ENCODE peak calls at places on chromosomes 7 and 10, in eight cellular contexts. One of them, this sample, is unnamed. For H3K27me3, the result is how much of the 10 kb centered on the place peaks cover.

GRCh38 chr10:69047111-69047837 is 40.6 kb upstream of the SRGN start:
- DNase-seq in heart left ventricle: no peak
- DNase-seq in breast epithelium: no peak
- DNase-seq in mesendoderm: no peak
- DNase-seq in brain microvascular endothelial cell: no peak
- DNase-seq in upper lobe of right lung: no peak
- DNase-seq in GM23338: no peak
- DNase-seq in PC-3: no peak
- DNase-seq in this sample: no peak

GRCh38 chr7:64184376-64184775 is 22.6 kb upstream of the ZNF735 start:
- DNase-seq in heart left ventricle: no peak
- DNase-seq in breast epithelium: no peak
- DNase-seq in mesendoderm: no peak
- DNase-seq in brain microvascular endothelial cell: no peak
- DNase-seq in upper lobe of right lung: no peak
- DNase-seq in GM23338: no peak
- DNase-seq in PC-3: no peak
- DNase-seq in this sample: no peak

GRCh38 chr10:73333202-73333601 is 25.5 kb downstream of the CFAP70 start:
- DNase-seq in heart left ventricle: no peak
- DNase-seq in breast epithelium: no peak
- DNase-seq in mesendoderm: no peak
- DNase-seq in brain microvascular endothelial cell: no peak
- DNase-seq in upper lobe of right lung: no peak
- DNase-seq in GM23338: no peak
- DNase-seq in PC-3: no peak
- DNase-seq in this sample: no peak

GRCh38 chr10:102595914-102596313 is 48.4 kb upstream of the TRIM8 start:
- DNase-seq in heart left ventricle: no peak
- DNase-seq in breast epithelium: no peak
- DNase-seq in mesendoderm: no peak
- DNase-seq in brain microvascular endothelial cell: no peak
- DNase-seq in upper lobe of right lung: no peak
- DNase-seq in GM23338: peak
- DNase-seq in PC-3: no peak
- DNase-seq in this sample: no peak

GRCh38 chr10:91709394-91709798 is 76.5 kb upstream of the PPP1R3C start:
- DNase-seq in heart left ventricle: no peak
- DNase-seq in breast epithelium: no peak
- DNase-seq in mesendoderm: no peak
- DNase-seq in brain microvascular endothelial cell: no peak
- DNase-seq in upper lobe of right lung: no peak
- DNase-seq in GM23338: no peak
- DNase-seq in PC-3: peak
- DNase-seq in this sample: no peak

GRCh38 chr10:89158446-89158845 is 48.7 kb downstream of the CH25H start:
- DNase-seq in heart left ventricle: no peak
- DNase-seq in breast epithelium: no peak
- DNase-seq in mesendoderm: no peak
- DNase-seq in brain microvascular endothelial cell: no peak
- DNase-seq in upper lobe of right lung: no peak
- DNase-seq in GM23338: no peak
- DNase-seq in PC-3: no peak
- DNase-seq in this sample: no peak

GRCh38 chr7:112887976-112888375 is 97.8 kb upstream of the TMEM168 start:
- DNase-seq in heart left ventricle: no peak
- DNase-seq in breast epithelium: no peak
- DNase-seq in mesendoderm: no peak
- DNase-seq in brain microvascular endothelial cell: no peak
- DNase-seq in upper lobe of right lung: no peak
- DNase-seq in GM23338: no peak
- DNase-seq in PC-3: no peak
- DNase-seq in this sample: no peak

GRCh38 chr10:110398419-110399162 is 93.9 kb upstream of the SMNDC1 start:
- DNase-seq in heart left ventricle: no peak
- DNase-seq in breast epithelium: peak
- DNase-seq in mesendoderm: peak
- DNase-seq in brain microvascular endothelial cell: peak
- DNase-seq in upper lobe of right lung: no peak
- DNase-seq in GM23338: peak
- DNase-seq in PC-3: peak
- DNase-seq in this sample: no peak

GRCh38 chr10:108323274-108323798 is 1158.8 kb upstream of the SORCS1 start:
- DNase-seq in heart left ventricle: no peak
- DNase-seq in breast epithelium: no peak
- DNase-seq in mesendoderm: peak
- DNase-seq in brain microvascular endothelial cell: no peak
- DNase-seq in upper lobe of right lung: no peak
- DNase-seq in GM23338: no peak
- DNase-seq in PC-3: no peak
- DNase-seq in this sample: no peak

GRCh38 chr7:151201751-151202150 is 8.5 kb downstream of the H2BK1 start:
- DNase-seq in heart left ventricle: no peak
- DNase-seq in breast epithelium: no peak
- DNase-seq in mesendoderm: no peak
- DNase-seq in brain microvascular endothelial cell: no peak
- DNase-seq in upper lobe of right lung: no peak
- DNase-seq in GM23338: no peak
- DNase-seq in PC-3: no peak
- DNase-seq in this sample: no peak

GRCh38 chr7:151201344-151201743 is 8.9 kb downstream of the H2BK1 start:
- DNase-seq in heart left ventricle: no peak
- DNase-seq in breast epithelium: no peak
- DNase-seq in mesendoderm: no peak
- DNase-seq in brain microvascular endothelial cell: no peak
- DNase-seq in upper lobe of right lung: no peak
- DNase-seq in GM23338: no peak
- DNase-seq in PC-3: no peak
- DNase-seq in this sample: no peak

GRCh38 chr7:151205749-151206148 is 4.5 kb downstream of the H2BK1 start:
- DNase-seq in heart left ventricle: no peak
- DNase-seq in breast epithelium: no peak
- DNase-seq in mesendoderm: no peak
- DNase-seq in brain microvascular endothelial cell: no peak
- DNase-seq in upper lobe of right lung: no peak
- DNase-seq in GM23338: no peak
- DNase-seq in PC-3: no peak
- DNase-seq in this sample: no peak

GRCh38 chr7:151204383-151205032 is 5.8 kb downstream of the H2BK1 start:
- DNase-seq in heart left ventricle: no peak
- DNase-seq in breast epithelium: no peak
- DNase-seq in mesendoderm: no peak
- DNase-seq in brain microvascular endothelial cell: no peak
- DNase-seq in upper lobe of right lung: no peak
- DNase-seq in GM23338: no peak
- DNase-seq in PC-3: no peak
- DNase-seq in this sample: no peak

DNA sequence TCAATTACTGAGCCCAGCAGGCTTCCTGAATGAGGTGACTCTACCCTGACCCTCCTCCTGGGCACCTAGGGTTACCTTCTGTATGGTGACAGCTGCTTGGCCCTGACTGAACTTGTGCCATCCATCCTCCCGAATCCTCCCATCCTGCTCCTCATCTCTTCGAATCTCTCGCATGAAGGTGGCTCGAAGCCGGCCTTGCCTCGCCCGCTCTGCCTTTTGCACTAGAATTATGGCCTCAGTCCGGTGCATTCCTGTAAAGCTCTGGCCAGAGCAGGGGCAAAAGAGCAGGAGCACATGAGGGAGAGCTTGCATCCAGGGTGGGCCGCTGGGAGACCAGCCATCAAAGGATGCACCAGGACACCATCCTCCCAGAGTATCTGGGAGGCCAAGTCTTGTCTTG is 7.5 kb downstream of the H2BK1 start:
- DNase-seq in heart left ventricle: no peak
- DNase-seq in breast epithelium: no peak
- DNase-seq in mesendoderm: no peak
- DNase-seq in brain microvascular endothelial cell: no peak
- DNase-seq in upper lobe of right lung: no peak
- DNase-seq in GM23338: no peak
- DNase-seq in PC-3: no peak
- DNase-seq in this sample: no peak
- H3K27me3 ChIP-seq in heart left ventricle: under half
- H3K27me3 ChIP-seq in breast epithelium: under half
- H3K27me3 ChIP-seq in mesendoderm: under half
- H3K27me3 ChIP-seq in brain microvascular endothelial cell: under half
- H3K27me3 ChIP-seq in upper lobe of right lung: under half
- H3K27me3 ChIP-seq in GM23338: under half
- H3K27me3 ChIP-seq in PC-3: under half
- H3K27me3 ChIP-seq in this sample: under half

GRCh38 chr7:155880721-155881120 is 68.5 kb upstream of the SHH start:
- DNase-seq in heart left ventricle: no peak
- DNase-seq in breast epithelium: no peak
- DNase-seq in mesendoderm: no peak
- DNase-seq in brain microvascular endothelial cell: no peak
- DNase-seq in upper lobe of right lung: no peak
- DNase-seq in GM23338: no peak
- DNase-seq in PC-3: no peak
- DNase-seq in this sample: no peak

GRCh38 chr7:155884225-155885161 is 72.2 kb upstream of the SHH start:
- DNase-seq in heart left ventricle: peak
- DNase-seq in breast epithelium: no peak
- DNase-seq in mesendoderm: no peak
- DNase-seq in brain microvascular endothelial cell: no peak
- DNase-seq in upper lobe of right lung: peak
- DNase-seq in GM23338: no peak
- DNase-seq in PC-3: no peak
- DNase-seq in this sample: no peak

GRCh38 chr7:155881471-155882350 is 69.4 kb upstream of the SHH start:
- DNase-seq in heart left ventricle: no peak
- DNase-seq in breast epithelium: no peak
- DNase-seq in mesendoderm: no peak
- DNase-seq in brain microvascular endothelial cell: no peak
- DNase-seq in upper lobe of right lung: no peak
- DNase-seq in GM23338: no peak
- DNase-seq in PC-3: no peak
- DNase-seq in this sample: no peak

GRCh38 chr7:155883491-155884224 is 71.4 kb upstream of the SHH start:
- DNase-seq in heart left ventricle: no peak
- DNase-seq in breast epithelium: no peak
- DNase-seq in mesendoderm: no peak
- DNase-seq in brain microvascular endothelial cell: no peak
- DNase-seq in upper lobe of right lung: no peak
- DNase-seq in GM23338: no peak
- DNase-seq in PC-3: no peak
- DNase-seq in this sample: no peak

DNA sequence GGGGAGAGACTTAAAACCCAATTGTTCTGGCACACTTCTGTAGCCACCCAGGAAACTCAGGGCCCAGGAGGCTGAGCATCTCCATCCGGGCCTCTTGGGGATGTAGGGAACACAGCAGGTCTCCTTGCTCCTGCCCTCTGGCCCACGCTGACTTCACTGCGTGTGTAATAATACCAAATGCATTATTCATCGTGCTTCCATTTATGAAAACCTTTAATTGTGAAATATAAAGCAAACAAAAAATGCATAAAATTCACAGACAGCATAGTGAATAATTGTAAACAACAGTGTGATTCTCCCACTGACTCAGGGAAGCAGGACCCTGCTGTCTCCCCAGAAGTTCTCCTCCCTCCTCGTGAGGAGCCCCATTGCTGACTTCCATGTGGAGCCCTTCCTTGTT is 70.3 kb upstream of the SHH start:
- DNase-seq in heart left ventricle: no peak
- DNase-seq in breast epithelium: no peak
- DNase-seq in mesendoderm: no peak
- DNase-seq in brain microvascular endothelial cell: peak
- DNase-seq in upper lobe of right lung: no peak
- DNase-seq in GM23338: no peak
- DNase-seq in PC-3: peak
- DNase-seq in this sample: no peak
- H3K27me3 ChIP-seq in heart left ventricle: under half
- H3K27me3 ChIP-seq in breast epithelium: under half
- H3K27me3 ChIP-seq in mesendoderm: under half
- H3K27me3 ChIP-seq in brain microvascular endothelial cell: under half
- H3K27me3 ChIP-seq in upper lobe of right lung: under half
- H3K27me3 ChIP-seq in GM23338: under half
- H3K27me3 ChIP-seq in PC-3: under half
- H3K27me3 ChIP-seq in this sample: under half

GRCh38 chr7:1210979-1211608 is 21.6 kb upstream of the UNCX start:
- DNase-seq in heart left ventricle: no peak
- DNase-seq in breast epithelium: no peak
- DNase-seq in mesendoderm: no peak
- DNase-seq in brain microvascular endothelial cell: no peak
- DNase-seq in upper lobe of right lung: no peak
- DNase-seq in GM23338: no peak
- DNase-seq in PC-3: no peak
- DNase-seq in this sample: no peak
- H3K27me3 ChIP-seq in heart left ventricle: half or more
- H3K27me3 ChIP-seq in breast epithelium: under half
- H3K27me3 ChIP-seq in mesendoderm: under half
- H3K27me3 ChIP-seq in brain microvascular endothelial cell: under half
- H3K27me3 ChIP-seq in upper lobe of right lung: half or more
- H3K27me3 ChIP-seq in GM23338: under half
- H3K27me3 ChIP-seq in PC-3: under half
- H3K27me3 ChIP-seq in this sample: under half

DNA sequence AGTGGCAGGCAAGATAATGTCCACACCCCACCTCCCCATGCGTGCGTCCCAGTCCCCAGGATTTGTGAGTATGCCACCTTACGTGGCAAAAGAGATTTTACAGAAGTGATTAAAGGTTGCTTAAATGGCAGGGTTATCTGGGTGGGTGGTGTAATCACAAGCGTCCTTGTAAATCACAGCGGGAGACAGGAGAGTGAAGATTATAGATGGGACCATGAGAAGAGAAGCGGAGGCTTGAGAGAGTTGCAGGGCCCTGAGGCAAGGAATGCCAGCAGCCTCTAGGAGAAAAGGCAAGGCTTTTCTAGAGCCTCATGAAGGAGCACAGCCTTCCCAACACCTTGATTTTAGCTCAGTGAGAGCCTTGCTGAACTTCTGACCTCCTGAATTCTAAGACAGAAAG is 10.2 kb downstream of the ZRANB1 start:
- DNase-seq in heart left ventricle: no peak
- DNase-seq in breast epithelium: no peak
- DNase-seq in mesendoderm: peak
- DNase-seq in brain microvascular endothelial cell: no peak
- DNase-seq in upper lobe of right lung: no peak
- DNase-seq in GM23338: no peak
- DNase-seq in PC-3: no peak
- DNase-seq in this sample: no peak
- H3K27me3 ChIP-seq in heart left ventricle: under half
- H3K27me3 ChIP-seq in breast epithelium: under half
- H3K27me3 ChIP-seq in mesendoderm: under half
- H3K27me3 ChIP-seq in brain microvascular endothelial cell: under half
- H3K27me3 ChIP-seq in upper lobe of right lung: under half
- H3K27me3 ChIP-seq in GM23338: under half
- H3K27me3 ChIP-seq in PC-3: under half
- H3K27me3 ChIP-seq in this sample: under half

DNA sequence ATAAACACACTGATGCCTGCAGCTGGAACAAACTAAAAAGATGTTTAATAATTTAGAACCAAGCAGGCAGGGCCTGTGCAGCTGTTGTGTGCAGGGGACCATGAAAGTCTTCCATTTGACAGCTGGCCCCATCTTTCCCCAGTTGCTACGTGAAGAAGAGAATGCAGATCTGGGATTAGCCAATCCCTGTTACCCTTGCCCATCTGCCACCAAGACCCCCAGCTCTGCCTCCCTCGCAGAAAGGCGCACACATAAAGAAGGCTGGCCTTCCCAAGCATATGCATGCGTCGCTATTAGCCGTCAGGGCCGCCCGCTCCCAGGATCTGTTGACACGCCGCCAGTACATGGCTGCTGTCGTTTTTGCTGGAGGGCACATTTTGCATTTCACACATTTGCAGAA is 442.8 kb upstream of the MKI67 start:
- DNase-seq in heart left ventricle: no peak
- DNase-seq in breast epithelium: no peak
- DNase-seq in mesendoderm: no peak
- DNase-seq in brain microvascular endothelial cell: no peak
- DNase-seq in upper lobe of right lung: no peak
- DNase-seq in GM23338: no peak
- DNase-seq in PC-3: no peak
- DNase-seq in this sample: no peak
- H3K27me3 ChIP-seq in heart left ventricle: under half
- H3K27me3 ChIP-seq in breast epithelium: under half
- H3K27me3 ChIP-seq in mesendoderm: under half
- H3K27me3 ChIP-seq in brain microvascular endothelial cell: under half
- H3K27me3 ChIP-seq in upper lobe of right lung: under half
- H3K27me3 ChIP-seq in GM23338: under half
- H3K27me3 ChIP-seq in PC-3: under half
- H3K27me3 ChIP-seq in this sample: under half